ENCODE peak calls at places on chromosomes 5 and 9, in seven cellular contexts. C is GM06990, V is WERI-Rb-1, I is neuronal stem cell, K is AG04449, Q is A549, A is cardiac muscle cell. O is an unnamed sample.

GRCh38 chr9:134053941-134054761 is 13.7 kb downstream of the BRD3 start:
- DNase-seq in C (no peak), V (no peak), I (no peak), K (no peak), Q (no peak), A (no peak), O (no peak)

GRCh38 chr5:76145945-76146344 is 62.8 kb downstream of the SV2C start:
- DNase-seq in C (no peak), V (peak; percentile 57), I (no peak), K (no peak), Q (peak; percentile 10), A (no peak), O (no peak)

GRCh38 chr5:14849516-14850294 is 21.9 kb downstream of the ANKH start:
- DNase-seq in C (no peak), V (no peak), I (no peak), K (no peak), Q (no peak), A (no peak), O (no peak)

GRCh38 chr9:133396952-133397351 is 20.8 kb downstream of the STKLD1 start:
- DNase-seq in C (no peak), V (peak; percentile 78), I (no peak), K (no peak), Q (peak; percentile 27), A (peak; percentile 49), O (no peak)

GRCh38 chr5:172283862-172284274 is 304 bp upstream of the UBTD2 start:
- DNase-seq in C (peak; percentile 86), V (peak; percentile 88), I (peak; percentile 82), K (no peak), Q (peak; percentile 93), A (peak; percentile 94), O (no peak)

GRCh38 chr5:94968507-94969095 is 316.3 kb downstream of the MCTP1 start:
- DNase-seq in C (peak; percentile 44), V (peak; percentile 29), I (peak; percentile 59), K (peak; percentile 12), Q (peak; percentile 25), A (peak; percentile 79), O (peak; percentile 39)

GRCh38 chr5:157571357-157571827 is 4.2 kb downstream of the ADAM19 start:
- DNase-seq in C (peak; percentile 64), V (no peak), I (no peak), K (no peak), Q (no peak), A (peak; percentile 60), O (no peak)

GRCh38 chr5:126139773-126140172 is 283.4 kb upstream of the GRAMD2B start:
- DNase-seq in C (no peak), V (no peak), I (no peak), K (no peak), Q (no peak), A (no peak), O (peak; percentile 71)

GRCh38 chr9:137482094-137482781 is 23.1 kb upstream of the NSMF start:
- DNase-seq in C (no peak), V (no peak), I (no peak), K (no peak), Q (no peak), A (no peak), O (peak; percentile 56)

GRCh38 chr9:126626117-126627022 is 12.6 kb downstream of the LMX1B start:
- DNase-seq in C (no peak), V (no peak), I (no peak), K (no peak), Q (no peak), A (no peak), O (no peak)
- H3K4me3 ChIP-seq in C (peak overlapping the region; percentile 49), V (peak overlapping the region; percentile 23), I (no peak overlapping the region), K (no peak overlapping the region), Q (peak overlapping the region; percentile 42), A (peak overlapping the region; percentile 4), O (no peak overlapping the region)

GRCh38 chr5:35857606-35858205 is 1.0 kb downstream of the IL7R start:
- DNase-seq in C (no peak), V (no peak), I (no peak), K (peak; percentile 80), Q (no peak), A (no peak), O (peak; percentile 55)
- H3K4me3 ChIP-seq in C (no peak overlapping the region), V (no peak overlapping the region), I (no peak overlapping the region), K (peak overlapping the region; percentile 18), Q (no peak overlapping the region), A (no peak overlapping the region), O (peak overlapping the region; percentile 33)

GRCh38 chr9:131290767-131291370 is 1.3 kb downstream of the PLPP7 start:
- DNase-seq in C (no peak), V (no peak), I (no peak), K (no peak), Q (no peak), A (no peak), O (no peak)
- H3K4me3 ChIP-seq in C (no peak overlapping the region), V (no peak overlapping the region), I (no peak overlapping the region), K (no peak overlapping the region), Q (no peak overlapping the region), A (no peak overlapping the region), O (no peak overlapping the region)

GRCh38 chr5:147286296-147286695 is 51.5 kb downstream of the STK32A start:
- DNase-seq in C (no peak), V (no peak), I (no peak), K (no peak), Q (no peak), A (no peak), O (no peak)
- H3K4me3 ChIP-seq in C (no peak overlapping the region), V (no peak overlapping the region), I (no peak overlapping the region), K (no peak overlapping the region), Q (no peak overlapping the region), A (no peak overlapping the region), O (no peak overlapping the region)

GRCh38 chr9:104842698-104843097 is 78.8 kb downstream of the NIPSNAP3B start:
- DNase-seq in C (no peak), V (no peak), I (no peak), K (no peak), Q (no peak), A (no peak), O (no peak)
- H3K4me3 ChIP-seq in C (no peak overlapping the region), V (no peak overlapping the region), I (no peak overlapping the region), K (no peak overlapping the region), Q (no peak overlapping the region), A (no peak overlapping the region), O (no peak overlapping the region)

GRCh38 chr5:57298985-57299491 is 125.2 kb downstream of the GPBP1 start:
- DNase-seq in C (peak; percentile 24), V (peak; percentile 31), I (peak; percentile 65), K (peak; percentile 46), Q (peak; percentile 35), A (peak; percentile 72), O (peak; percentile 85)
- H3K4me3 ChIP-seq in C (no peak overlapping the region), V (no peak overlapping the region), I (no peak overlapping the region), K (no peak overlapping the region), Q (no peak overlapping the region), A (no peak overlapping the region), O (no peak overlapping the region)

DNA sequence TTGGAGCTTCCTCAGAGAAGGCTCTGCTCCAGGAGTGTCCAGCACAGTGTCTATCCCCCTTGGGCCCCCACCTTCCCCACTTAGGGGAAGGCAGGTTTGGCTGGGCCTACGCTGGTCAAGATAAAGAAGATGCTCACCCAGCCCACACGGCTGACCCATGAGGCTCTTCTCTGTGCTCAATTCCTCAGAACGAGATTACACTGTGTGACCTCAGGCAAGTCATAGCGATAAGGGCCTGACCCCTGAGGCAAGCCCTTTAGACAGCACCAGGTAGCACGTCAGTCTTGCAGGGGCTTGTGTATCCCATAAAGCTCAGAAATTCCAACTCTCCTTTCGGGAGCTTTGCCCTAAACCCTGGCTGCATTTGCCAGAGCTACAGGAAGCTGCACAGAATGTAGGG is 32.6 kb downstream of the CORO2A start:
- DNase-seq in C (no peak), V (no peak), I (no peak), K (no peak), Q (no peak), A (no peak), O (no peak)
- H3K4me3 ChIP-seq in C (no peak overlapping the region), V (no peak overlapping the region), I (no peak overlapping the region), K (no peak overlapping the region), Q (no peak overlapping the region), A (no peak overlapping the region), O (no peak overlapping the region)

GRCh38 chr5:179766726-179767455 is 26.9 kb upstream of the LTC4S start:
- DNase-seq in C (no peak), V (no peak), I (no peak), K (no peak), Q (no peak), A (no peak), O (no peak)
- H3K4me3 ChIP-seq in C (no peak overlapping the region), V (no peak overlapping the region), I (no peak overlapping the region), K (no peak overlapping the region), Q (no peak overlapping the region), A (no peak overlapping the region), O (no peak overlapping the region)

O was measured in HFF-Myc.